ENCODE peak calls at places on chromosomes 7 and 10, in five cellular contexts. One of them, this sample, is unnamed.

GRCh38 chr7:24725554-24726260 is 31.6 kb downstream of the GSDME start:
- DNase-seq in H1: no peak
- DNase-seq in GM12878: no peak
- DNase-seq in K562: no peak
- DNase-seq in HepG2: no peak
- DNase-seq in this sample: no peak

GRCh38 chr10:98331888-98332287 is 63.9 kb upstream of the LOXL4 start:
- DNase-seq in H1: peak
- DNase-seq in GM12878: no peak
- DNase-seq in K562: peak
- DNase-seq in HepG2: peak
- DNase-seq in this sample: no peak

GRCh38 chr7:111877931-111878330 is 315.6 kb upstream of the IMMP2L start:
- DNase-seq in H1: no peak
- DNase-seq in GM12878: no peak
- DNase-seq in K562: no peak
- DNase-seq in HepG2: no peak
- DNase-seq in this sample: no peak

GRCh38 chr7:117873056-117873932 is at the start of gene CTTNBP2:
- DNase-seq in H1: no peak
- DNase-seq in GM12878: no peak
- DNase-seq in K562: no peak
- DNase-seq in HepG2: no peak
- DNase-seq in this sample: peak

GRCh38 chr10:129604333-129605032 is 137.4 kb downstream of the MGMT start:
- DNase-seq in H1: no peak
- DNase-seq in GM12878: peak
- DNase-seq in K562: no peak
- DNase-seq in HepG2: no peak
- DNase-seq in this sample: no peak

GRCh38 chr7:110835209-110835608 is 255.7 kb upstream of the LRRN3 start:
- DNase-seq in H1: no peak
- DNase-seq in GM12878: no peak
- DNase-seq in K562: no peak
- DNase-seq in HepG2: peak
- DNase-seq in this sample: no peak

GRCh38 chr7:66748127-66748511 is 7.6 kb downstream of the RABGEF1 start:
- DNase-seq in H1: no peak
- DNase-seq in GM12878: no peak
- DNase-seq in K562: no peak
- DNase-seq in HepG2: no peak
- DNase-seq in this sample: no peak

GRCh38 chr10:61438141-61438984 is 14.8 kb downstream of the TMEM26 start:
- DNase-seq in H1: no peak
- DNase-seq in GM12878: no peak
- DNase-seq in K562: no peak
- DNase-seq in HepG2: no peak
- DNase-seq in this sample: peak

GRCh38 chr7:88429382-88429781 is 122.7 kb upstream of the STEAP4 start:
- DNase-seq in H1: no peak
- DNase-seq in GM12878: no peak
- DNase-seq in K562: peak
- DNase-seq in HepG2: no peak
- DNase-seq in this sample: no peak

GRCh38 chr7:31692451-31692850 is 5.4 kb downstream of the PPP1R17 start:
- DNase-seq in H1: no peak
- DNase-seq in GM12878: no peak
- DNase-seq in K562: no peak
- DNase-seq in HepG2: no peak
- DNase-seq in this sample: no peak

GRCh38 chr7:98902523-98902922 is 24.2 kb downstream of the TRRAP start:
- DNase-seq in H1: no peak
- DNase-seq in GM12878: no peak
- DNase-seq in K562: no peak
- DNase-seq in HepG2: no peak
- DNase-seq in this sample: no peak

GRCh38 chr10:118590334-118590733 is 5.1 kb downstream of the PRLHR start:
- DNase-seq in H1: no peak
- DNase-seq in GM12878: no peak
- DNase-seq in K562: no peak
- DNase-seq in HepG2: no peak
- DNase-seq in this sample: peak
- TF ChIP-seq JUND in H1: no peak
- TF ChIP-seq JUND in GM12878: no peak
- TF ChIP-seq JUND in K562: no peak
- TF ChIP-seq JUND in HepG2: no peak
- TF ChIP-seq JUND in this sample: no peak

GRCh38 chr10:93991596-93992284 is 2.0 kb upstream of the PLCE1 start:
- DNase-seq in H1: no peak
- DNase-seq in GM12878: no peak
- DNase-seq in K562: no peak
- DNase-seq in HepG2: peak
- DNase-seq in this sample: peak

GRCh38 chr10:93993414-93993781 is 333 bp upstream of the PLCE1 start:
- DNase-seq in H1: no peak
- DNase-seq in GM12878: no peak
- DNase-seq in K562: no peak
- DNase-seq in HepG2: no peak
- DNase-seq in this sample: no peak

GRCh38 chr10:93991101-93991500 is 2.6 kb upstream of the PLCE1 start:
- DNase-seq in H1: no peak
- DNase-seq in GM12878: no peak
- DNase-seq in K562: no peak
- DNase-seq in HepG2: no peak
- DNase-seq in this sample: no peak

GRCh38 chr10:93993782-93994668 is at the start of gene PLCE1:
- DNase-seq in H1: no peak
- DNase-seq in GM12878: no peak
- DNase-seq in K562: peak
- DNase-seq in HepG2: no peak
- DNase-seq in this sample: peak

DNA sequence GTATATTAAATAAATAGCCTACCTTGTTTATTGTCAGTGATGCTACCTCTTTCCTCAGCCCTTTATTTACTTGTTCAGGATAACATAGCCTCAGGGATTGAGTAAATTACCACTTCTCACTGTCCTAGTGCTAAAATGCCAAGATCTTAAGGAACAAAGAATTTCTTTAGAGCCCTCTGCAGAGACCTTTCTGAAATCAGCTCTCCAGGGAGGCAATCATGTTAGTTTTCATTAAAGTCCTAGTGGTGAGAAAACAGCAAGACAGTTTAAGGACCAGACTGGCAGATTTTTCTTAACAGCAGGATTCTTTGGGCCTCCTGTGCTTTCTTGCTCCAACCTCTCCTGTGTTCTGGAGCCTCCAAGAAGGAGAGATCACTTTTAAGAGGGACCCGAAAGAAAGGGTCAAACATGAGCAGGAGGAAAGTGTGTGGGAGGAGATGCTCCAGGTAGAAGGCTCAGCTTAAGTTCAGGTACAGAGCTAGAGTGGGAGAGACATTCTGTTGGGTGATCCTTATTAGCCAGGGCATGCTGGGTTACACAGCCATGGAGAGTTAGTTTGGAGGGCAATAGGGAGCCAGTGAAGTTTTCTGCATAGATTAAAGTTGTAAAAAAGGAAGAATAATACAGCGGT is 1.2 kb upstream of the PLCE1 start:
- DNase-seq in H1: no peak
- DNase-seq in GM12878: no peak
- DNase-seq in K562: no peak
- DNase-seq in HepG2: no peak
- DNase-seq in this sample: no peak
- TF ChIP-seq JUND in H1: no peak
- TF ChIP-seq JUND in GM12878: no peak
- TF ChIP-seq JUND in K562: no peak
- TF ChIP-seq JUND in HepG2: no peak
- TF ChIP-seq JUND in this sample: no peak

GRCh38 chr7:97275475-97275874 is 158.0 kb downstream of the SDHAF3 start:
- DNase-seq in H1: no peak
- DNase-seq in GM12878: no peak
- DNase-seq in K562: no peak
- DNase-seq in HepG2: no peak
- DNase-seq in this sample: no peak

GRCh38 chr7:97270280-97270679 is 152.8 kb downstream of the SDHAF3 start:
- DNase-seq in H1: no peak
- DNase-seq in GM12878: no peak
- DNase-seq in K562: no peak
- DNase-seq in HepG2: no peak
- DNase-seq in this sample: no peak

GRCh38 chr7:97269741-97270140 is 152.2 kb downstream of the SDHAF3 start:
- DNase-seq in H1: no peak
- DNase-seq in GM12878: no peak
- DNase-seq in K562: no peak
- DNase-seq in HepG2: no peak
- DNase-seq in this sample: no peak

GRCh38 chr7:97271619-97272018 is 154.1 kb downstream of the SDHAF3 start:
- DNase-seq in H1: no peak
- DNase-seq in GM12878: no peak
- DNase-seq in K562: no peak
- DNase-seq in HepG2: no peak
- DNase-seq in this sample: no peak

DNA sequence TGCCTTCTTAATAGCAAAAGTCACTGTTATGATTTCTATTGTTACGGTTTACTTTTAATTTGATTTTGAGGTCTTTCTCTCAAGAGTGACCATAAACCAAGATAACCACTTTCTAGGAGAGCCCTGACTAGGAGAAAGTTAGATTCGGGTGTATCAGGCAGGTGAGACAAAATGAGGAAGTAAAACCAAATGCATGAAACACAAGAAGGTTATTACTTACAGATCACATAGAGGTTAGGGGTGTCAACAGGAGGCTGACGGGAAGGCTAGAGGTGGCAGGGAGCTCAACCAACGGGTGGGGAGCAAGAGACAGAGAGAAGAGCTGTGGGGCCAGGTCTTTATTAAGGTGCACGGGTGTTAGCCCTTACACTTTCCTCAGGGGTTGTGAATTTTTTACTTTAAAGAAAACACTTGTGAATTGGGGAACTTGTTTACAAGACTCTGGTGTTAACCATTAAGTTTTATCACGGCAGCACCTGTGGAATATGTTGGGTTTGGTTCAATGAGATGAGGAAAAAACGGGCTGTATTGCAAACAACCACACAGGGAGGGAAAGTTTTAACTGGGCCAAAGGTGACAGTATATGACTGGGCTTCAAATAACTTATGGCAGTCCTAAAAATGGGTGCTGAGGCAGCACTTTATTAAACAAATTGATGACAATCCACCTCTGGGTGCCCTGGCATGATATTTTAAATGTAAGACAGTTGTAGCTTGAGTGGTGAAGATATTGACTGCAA is 154.9 kb downstream of the SDHAF3 start:
- DNase-seq in H1: no peak
- DNase-seq in GM12878: peak
- DNase-seq in K562: no peak
- DNase-seq in HepG2: no peak
- DNase-seq in this sample: no peak
- TF ChIP-seq JUND in H1: no peak
- TF ChIP-seq JUND in GM12878: no peak
- TF ChIP-seq JUND in K562: no peak
- TF ChIP-seq JUND in HepG2: no peak
- TF ChIP-seq JUND in this sample: no peak

DNA sequence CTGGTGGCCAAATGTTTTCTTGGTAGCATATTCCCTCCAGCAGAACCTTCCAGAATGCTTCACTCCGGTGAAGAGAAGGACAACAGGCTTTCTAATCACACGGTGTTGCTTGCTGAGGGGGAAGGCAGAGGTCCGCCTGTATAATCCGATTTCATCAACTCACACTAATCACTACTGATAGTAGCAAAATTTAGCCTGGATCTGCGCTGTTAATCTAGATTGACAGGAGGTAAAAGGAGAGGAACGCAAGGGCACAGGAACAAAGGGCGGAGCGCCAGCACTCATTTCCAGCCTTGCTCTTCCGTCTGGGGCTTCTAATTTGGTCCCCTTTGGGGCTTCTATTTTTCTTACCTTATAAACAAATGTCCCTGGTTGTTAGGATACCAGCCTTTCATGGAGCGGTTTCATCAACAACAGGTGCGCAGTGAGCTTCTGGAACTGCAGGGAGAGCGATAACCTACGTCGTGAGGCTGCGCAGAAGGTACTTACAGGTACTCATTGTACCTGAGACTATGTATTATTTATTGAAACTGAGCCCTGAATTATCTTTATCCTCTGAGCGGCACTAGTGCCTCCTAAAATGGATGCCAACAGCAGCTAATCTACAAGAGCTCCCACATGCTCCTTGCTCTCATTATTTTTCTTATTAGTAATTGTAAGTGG is 150.6 kb downstream of the CACNB2 start:
- DNase-seq in H1: no peak
- DNase-seq in GM12878: no peak
- DNase-seq in K562: no peak
- DNase-seq in HepG2: no peak
- DNase-seq in this sample: no peak
- TF ChIP-seq JUND in H1: no peak
- TF ChIP-seq JUND in GM12878: no peak
- TF ChIP-seq JUND in K562: no peak
- TF ChIP-seq JUND in HepG2: no peak
- TF ChIP-seq JUND in this sample: no peak

GRCh38 chr10:52318136-52318810 is 4.2 kb downstream of the DKK1 start:
- DNase-seq in H1: no peak
- DNase-seq in GM12878: no peak
- DNase-seq in K562: no peak
- DNase-seq in HepG2: no peak
- DNase-seq in this sample: no peak
- TF ChIP-seq JUND in H1: no peak
- TF ChIP-seq JUND in GM12878: no peak
- TF ChIP-seq JUND in K562: no peak
- TF ChIP-seq JUND in HepG2: no peak
- TF ChIP-seq JUND in this sample: no peak

GRCh38 chr10:131901181-131901829 is 497 bp downstream of the PPP2R2D start:
- DNase-seq in H1: no peak
- DNase-seq in GM12878: no peak
- DNase-seq in K562: peak
- DNase-seq in HepG2: no peak
- DNase-seq in this sample: no peak
- TF ChIP-seq JUND in H1: no peak
- TF ChIP-seq JUND in GM12878: no peak
- TF ChIP-seq JUND in K562: no peak
- TF ChIP-seq JUND in HepG2: no peak
- TF ChIP-seq JUND in this sample: no peak

GRCh38 chr10:99337261-99337905 is 8.2 kb downstream of the CNNM1 start:
- DNase-seq in H1: no peak
- DNase-seq in GM12878: no peak
- DNase-seq in K562: no peak
- DNase-seq in HepG2: no peak
- DNase-seq in this sample: peak
- TF ChIP-seq JUND in H1: no peak
- TF ChIP-seq JUND in GM12878: no peak
- TF ChIP-seq JUND in K562: no peak
- TF ChIP-seq JUND in HepG2: no peak
- TF ChIP-seq JUND in this sample: peak